ENCODE peak calls at places on chromosomes 12 and 14, in four cellular contexts. R, V, Q and W are unnamed samples.

GRCh38 chr14:58098507-58098906 is 53.5 kb downstream of the ARMH4 start:
- DNase-seq in R (no peak), V (no peak), Q (no peak), W (no peak)

GRCh38 chr12:4244868-4245267 is 28.7 kb upstream of the CCND2 start:
- DNase-seq in R (no peak), V (no peak), Q (no peak), W (no peak)

GRCh38 chr14:57979376-57980048 is 113.6 kb upstream of the SLC35F4 start:
- DNase-seq in R (no peak), V (no peak), Q (no peak), W (no peak)

GRCh38 chr12:120394483-120395367 is 25.8 kb upstream of the MSI1 start:
- DNase-seq in R (no peak), V (no peak), Q (no peak), W (no peak)

GRCh38 chr14:105492966-105493871 is 2.2 kb downstream of the TEDC1 start:
- DNase-seq in R (no peak), V (no peak), Q (no peak), W (no peak)

GRCh38 chr14:96698846-96699543 is 98.2 kb upstream of the VRK1 start:
- DNase-seq in R (no peak), V (peak; percentile 2), Q (no peak), W (no peak)

GRCh38 chr12:88185988-88186387 is 43.9 kb downstream of the TMTC3 start:
- DNase-seq in R (no peak), V (no peak), Q (no peak), W (no peak)

GRCh38 chr12:126706300-126706699 is 1560.7 kb upstream of the TMEM132C start:
- DNase-seq in R (no peak), V (no peak), Q (no peak), W (no peak)

GRCh38 chr12:65123435-65124063 is 2.4 kb upstream of the WIF1 start:
- DNase-seq in R (no peak), V (no peak), Q (no peak), W (no peak)

GRCh38 chr14:90654831-90655276 is 161.4 kb downstream of the TTC7B start:
- DNase-seq in R (no peak), V (no peak), Q (no peak), W (peak; percentile 76)